ENCODE peak calls at places on chromosomes 1 and 21, in seven cellular contexts. T, G, J, S, X, Z and P are unnamed samples.

GRCh38 chr1:2438038-2438437 is 25.7 kb upstream of the PEX10 start:
- DNase-seq in T (no peak), X (no peak), G (no peak), S (no peak), Z (no peak), J (no peak), P (no peak)

GRCh38 chr1:73783367-73783766 is 414.6 kb downstream of the LRRIQ3 start:
- DNase-seq in G (no peak), S (no peak), T (no peak), X (no peak), J (no peak), Z (no peak), P (no peak)

GRCh38 chr1:41975850-41976569 is 57.3 kb upstream of the HIVEP3 start:
- DNase-seq in T (no peak), J (no peak), G (no peak), Z (no peak), X (no peak), S (no peak), P (no peak)

GRCh38 chr21:36491191-36491916 is 11.4 kb upstream of the CLDN14 start:
- DNase-seq in J (no peak), S (no peak), X (peak; percentile 18), Z (no peak), G (no peak), T (no peak), P (no peak)

GRCh38 chr1:49298304-49298703 is 521.6 kb upstream of the BEND5 start:
- DNase-seq in S (no peak), X (no peak), G (no peak), T (no peak), Z (no peak), J (peak; percentile 34), P (no peak)

GRCh38 chr1:6151291-6151822 is 28.8 kb downstream of the CHD5 start:
- DNase-seq in X (no peak), G (no peak), T (no peak), S (no peak), J (no peak), Z (no peak), P (no peak)

GRCh38 chr1:150995896-150996295 is 10.8 kb downstream of the MINDY1 start:
- DNase-seq in S (peak; percentile 81), G (peak; percentile 69), X (no peak), T (no peak), Z (peak; percentile 75), J (peak; percentile 62), P (peak; percentile 70)

GRCh38 chr1:241638091-241638682 is 2.0 kb downstream of the CHML start:
- DNase-seq in J (no peak), Z (peak; percentile 24), T (no peak), S (no peak), G (peak; percentile 22), X (no peak), P (no peak)

GRCh38 chr1:145782166-145783099 is 41.5 kb downstream of the RNF115 start:
- DNase-seq in T (peak; percentile 96), J (no peak), Z (peak; percentile 58), X (no peak), S (no peak), G (no peak), P (peak; percentile 71)

GRCh38 chr1:149942885-149943284 is 6.2 kb upstream of the MTMR11 start:
- DNase-seq in X (no peak), Z (no peak), S (no peak), T (no peak), G (no peak), J (no peak), P (no peak)

GRCh38 chr1:26290061-26290415 is 10.2 kb downstream of the SH3BGRL3 start:
- DNase-seq in J (no peak), X (no peak), T (no peak), S (no peak), Z (no peak), G (no peak), P (no peak)

GRCh38 chr1:30035522-30036228 is 687.7 kb downstream of the MATN1 start:
- DNase-seq in J (no peak), X (no peak), T (no peak), S (peak; percentile 30), G (no peak), Z (no peak), P (no peak)

GRCh38 chr1:216601427-216601751 is 121.8 kb downstream of the ESRRG start:
- DNase-seq in S (no peak), Z (no peak), J (no peak), T (no peak), G (no peak), X (no peak), P (no peak)

GRCh38 chr1:228100822-228101613 is 2.1 kb downstream of the C1orf35 start:
- DNase-seq in G (no peak), J (no peak), Z (no peak), S (peak; percentile 37), T (no peak), X (no peak), P (no peak)

GRCh38 chr1:201791051-201791774 is 37.7 kb upstream of the IPO9 start:
- DNase-seq in X (no peak), G (no peak), S (no peak), J (no peak), Z (no peak), T (peak; percentile 28), P (peak; percentile 77)

GRCh38 chr1:30726254-30726653 is 2.9 kb upstream of the MATN1 start:
- DNase-seq in T (no peak), J (no peak), Z (no peak), G (no peak), X (no peak), S (no peak), P (no peak)

GRCh38 chr1:2091611-2092604 is 41.7 kb downstream of the PRKCZ start:
- DNase-seq in J (peak; percentile 82), G (peak; percentile 65), S (peak; percentile 92), X (peak; percentile 42), T (no peak), Z (peak; percentile 55), P (no peak)

GRCh38 chr1:180918519-180918918 is 5.8 kb downstream of the KIAA1614 start:
- DNase-seq in G (no peak), S (no peak), X (no peak), J (no peak), Z (no peak), T (no peak), P (no peak)

GRCh38 chr1:68216088-68216487 is 16.2 kb downstream of the WLS start:
- DNase-seq in S (no peak), G (no peak), X (no peak), T (no peak), Z (no peak), J (no peak), P (no peak)

GRCh38 chr1:21639594-21640041 is 29.5 kb downstream of the RAP1GAP start:
- DNase-seq in G (peak; percentile 78), X (no peak), Z (no peak), J (no peak), T (no peak), S (no peak), P (no peak)

GRCh38 chr1:10431065-10431730 is 965 bp downstream of the CENPS start:
- DNase-seq in G (peak; percentile 51), J (no peak), S (no peak), Z (peak; percentile 90), X (no peak), T (no peak), P (no peak)

GRCh38 chr1:223339861-223340260 is 24.1 kb downstream of the SUSD4 start:
- DNase-seq in Z (no peak), S (no peak), T (no peak), X (no peak), J (no peak), G (peak; percentile 40), P (no peak)

GRCh38 chr21:36330904-36331303 is 10.9 kb downstream of the MORC3 start:
- DNase-seq in X (no peak), T (peak; percentile 60), J (no peak), S (no peak), G (peak; percentile 53), Z (peak; percentile 74), P (peak; percentile 60)

GRCh38 chr21:19489930-19490329 is 1086.3 kb upstream of the TMPRSS15 start:
- DNase-seq in S (no peak), Z (no peak), J (no peak), X (no peak), T (no peak), G (peak; percentile 82), P (no peak)
- H3K23ac ChIP-seq in S (no peak overlapping the region), Z (no peak overlapping the region), J (no peak overlapping the region), X (no peak overlapping the region), T (no peak overlapping the region), G (no peak overlapping the region), P (no peak overlapping the region)

GRCh38 chr1:245752551-245752950 is 597.8 kb downstream of the KIF26B start:
- DNase-seq in S (no peak), Z (no peak), X (no peak), J (no peak), G (no peak), T (no peak), P (no peak)

GRCh38 chr1:245751111-245751510 is 596.3 kb downstream of the KIF26B start:
- DNase-seq in T (peak; percentile 59), G (no peak), Z (peak; percentile 38), X (no peak), J (no peak), S (no peak), P (peak; percentile 88)

GRCh38 chr1:245749053-245749452 is 594.3 kb downstream of the KIF26B start:
- DNase-seq in Z (no peak), S (no peak), T (no peak), G (no peak), X (no peak), J (no peak), P (no peak)

GRCh38 chr1:245751671-245752070 is 596.9 kb downstream of the KIF26B start:
- DNase-seq in T (no peak), X (no peak), S (no peak), Z (no peak), G (no peak), J (no peak), P (no peak)

GRCh38 chr1:245748246-245748645 is 593.5 kb downstream of the KIF26B start:
- DNase-seq in Z (peak; percentile 45), X (peak; percentile 49), S (no peak), G (peak; percentile 17), T (no peak), J (no peak), P (no peak)
- H3K23ac ChIP-seq in Z (no peak overlapping the region), X (no peak overlapping the region), S (no peak overlapping the region), G (no peak overlapping the region), T (no peak overlapping the region), J (no peak overlapping the region), P (no peak overlapping the region)

GRCh38 chr1:25219661-25220251 is 12.5 kb downstream of the SYF2 start:
- DNase-seq in J (no peak), S (no peak), X (no peak), Z (peak; percentile 85), G (no peak), T (no peak), P (no peak)
- H3K23ac ChIP-seq in J (no peak overlapping the region), S (no peak overlapping the region), X (no peak overlapping the region), Z (no peak overlapping the region), G (no peak overlapping the region), T (no peak overlapping the region), P (no peak overlapping the region)

DNA sequence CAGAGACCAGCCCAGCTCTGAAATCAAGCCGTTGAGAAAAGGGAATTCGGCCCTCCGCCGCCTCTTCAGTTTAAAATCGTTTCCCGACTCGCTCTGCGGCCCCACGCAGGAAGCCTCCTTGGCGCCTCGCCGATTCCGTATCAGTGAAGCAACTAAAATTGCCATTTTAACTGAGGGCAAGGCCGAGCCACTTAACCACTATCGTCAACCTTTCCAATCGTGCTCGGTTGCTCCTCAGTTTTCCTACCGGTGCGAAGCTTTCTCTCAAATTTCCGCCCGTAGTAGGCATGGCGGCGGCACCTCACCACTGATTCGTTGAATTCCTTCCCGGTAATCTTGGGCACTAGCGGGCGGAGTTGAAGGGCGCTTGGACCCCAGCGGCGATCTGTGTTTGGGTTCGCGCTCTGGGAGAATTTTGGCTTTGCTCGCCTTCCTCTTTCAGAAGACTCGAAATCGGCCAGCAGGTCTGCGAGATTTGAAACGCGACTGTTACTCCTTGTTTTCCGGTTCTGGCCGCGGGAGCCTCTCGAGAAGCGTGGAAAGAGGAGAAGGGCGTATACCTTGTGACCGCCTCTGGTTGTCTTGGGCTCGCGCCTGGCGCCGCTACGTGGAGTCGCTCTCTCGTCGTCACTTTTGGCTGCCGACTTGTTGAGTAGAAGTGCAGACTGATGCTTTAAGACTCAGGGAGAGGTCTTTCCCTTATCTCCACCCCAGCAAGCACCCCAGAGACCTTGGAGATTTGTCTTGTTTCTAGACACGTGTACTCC is at the start of the genes CENPL and DARS2:
- DNase-seq in S (peak; percentile 89), J (peak; percentile 95), T (peak; percentile 98), X (peak; percentile 93), G (peak; percentile 99), Z (peak; percentile 99), P (peak; percentile 99)
- H3K23ac ChIP-seq in S (no peak within 1 kb of the TSS), J (no peak within 1 kb of the TSS), T (peak within 1 kb of the TSS; percentile 90), X (no peak within 1 kb of the TSS), G (no peak within 1 kb of the TSS), Z (no peak within 1 kb of the TSS), P (no peak within 1 kb of the TSS)